ENCODE peak calls at places on chromosomes 6 and 20, in four cellular contexts. E is prostate gland, N is vagina, R is A549. Z is an unnamed sample. For H3K9me3, the result is how much of the 10 kb centered on the place peaks cover.

GRCh38 chr20:43404880-43405279 is 52.8 kb upstream of the SRSF6 start:
- DNase-seq in N (no peak), E (no peak), R (peak), Z (no peak)

GRCh38 chr20:49750611-49751396 is 37.1 kb upstream of the B4GALT5 start:
- DNase-seq in R (no peak), E (no peak), N (no peak), Z (no peak)

GRCh38 chr6:34696189-34696738 is 303 bp downstream of the ILRUN start:
- DNase-seq in N (no peak), E (no peak), R (no peak), Z (no peak)

GRCh38 chr20:25204550-25205276 is 9.2 kb downstream of the ENTPD6 start:
- DNase-seq in N (peak), R (no peak), E (no peak), Z (no peak)

GRCh38 chr6:126040826-126041225 is 54.5 kb downstream of the TRMT11 start:
- DNase-seq in R (peak), N (no peak), E (no peak), Z (no peak)

GRCh38 chr20:37615507-37616425 is 78.1 kb upstream of the CTNNBL1 start:
- DNase-seq in E (peak), N (no peak), R (peak), Z (no peak)

GRCh38 chr6:50962213-50962759 is 143.6 kb downstream of the TFAP2B start:
- DNase-seq in N (no peak), E (no peak), R (no peak), Z (no peak)

GRCh38 chr6:132161283-132161682 is 210.1 kb upstream of the CCN2 start:
- DNase-seq in R (peak), E (no peak), N (no peak), Z (no peak)

GRCh38 chr20:39910536-39910935 is 778.5 kb downstream of the MAFB start:
- DNase-seq in N (no peak), E (no peak), R (no peak), Z (peak)

GRCh38 chr20:60543598-60543997 is 585.4 kb downstream of the CDH26 start:
- DNase-seq in E (no peak), N (no peak), R (no peak), Z (no peak)

GRCh38 chr6:157524735-157525134 is 143.7 kb downstream of the ZDHHC14 start:
- DNase-seq in E (no peak), R (no peak), N (no peak), Z (no peak)

GRCh38 chr6:46651766-46652165 is 852 bp downstream of the CYP39A1 start:
- DNase-seq in R (no peak), N (no peak), E (no peak), Z (no peak)

GRCh38 chr6:52417675-52418111 is 2.4 kb upstream of the EFHC1 start:
- DNase-seq in N (no peak), E (no peak), R (peak), Z (no peak)

GRCh38 chr6:81241717-81242116 is 510.8 kb downstream of the TENT5A start:
- DNase-seq in R (peak), N (no peak), E (no peak), Z (no peak)

GRCh38 chr6:36963451-36964290 is 9.1 kb downstream of the PI16 start:
- DNase-seq in E (no peak), R (no peak), N (no peak), Z (no peak)

GRCh38 chr20:3672864-3673550 is 8.8 kb downstream of the ADAM33 start:
- DNase-seq in N (no peak), R (no peak), E (no peak), Z (no peak)

GRCh38 chr6:17601389-17601703 is 1.2 kb downstream of the FAM8A1 start:
- DNase-seq in N (no peak), R (no peak), E (no peak), Z (no peak)

GRCh38 chr6:166097914-166098522 is 69.6 kb downstream of the TBXT start:
- DNase-seq in E (peak), R (peak), N (no peak), Z (peak)

GRCh38 chr6:148414836-148415235 is 72.2 kb downstream of the SASH1 start:
- DNase-seq in R (no peak), N (no peak), E (no peak), Z (no peak)

GRCh38 chr6:17224056-17224455 is 57.1 kb upstream of the RBM24 start:
- DNase-seq in E (no peak), R (no peak), N (no peak), Z (no peak)

GRCh38 chr6:159968295-159969203 is at the start of gene IGF2R:
- DNase-seq in N (no peak), E (peak), R (peak), Z (peak)
- TF ChIP-seq CTCF in N (no peak), E (no peak), R (no peak), Z (no peak)

GRCh38 chr6:150312844-150313584 is 55.8 kb upstream of the IYD start:
- DNase-seq in R (no peak), E (no peak), N (no peak), Z (no peak)

GRCh38 chr6:150315626-150316025 is 53.2 kb upstream of the IYD start:
- DNase-seq in E (no peak), R (no peak), N (no peak), Z (no peak)

GRCh38 chr6:150314230-150315188 is 54.3 kb upstream of the IYD start:
- DNase-seq in N (no peak), R (no peak), E (no peak), Z (no peak)

GRCh38 chr6:150310539-150310938 is 58.3 kb upstream of the IYD start:
- DNase-seq in E (no peak), N (no peak), R (no peak), Z (no peak)

DNA sequence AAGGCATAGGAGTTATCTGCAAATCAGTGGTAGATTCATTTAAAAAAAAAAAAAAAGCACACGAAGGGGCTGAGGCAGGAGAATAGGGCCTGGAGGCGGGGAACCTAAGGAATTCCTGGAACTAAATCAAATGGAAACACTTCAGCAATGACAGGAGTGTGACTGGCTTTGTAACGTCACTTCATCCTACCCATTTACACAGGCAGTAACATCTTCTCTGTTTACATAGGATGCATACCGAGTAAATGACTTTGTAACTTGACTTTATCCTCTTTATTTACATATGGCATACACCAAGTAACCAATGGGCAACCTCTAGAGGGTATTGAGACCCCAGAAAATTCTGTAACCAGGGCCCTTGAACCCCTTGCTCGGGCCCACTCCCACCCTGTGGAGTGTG is 56.4 kb upstream of the IYD start:
- DNase-seq in E (no peak), R (no peak), N (no peak), Z (no peak)
- TF ChIP-seq POLR2A in E (no peak), R (no peak), N (no peak), Z (no peak)

DNA sequence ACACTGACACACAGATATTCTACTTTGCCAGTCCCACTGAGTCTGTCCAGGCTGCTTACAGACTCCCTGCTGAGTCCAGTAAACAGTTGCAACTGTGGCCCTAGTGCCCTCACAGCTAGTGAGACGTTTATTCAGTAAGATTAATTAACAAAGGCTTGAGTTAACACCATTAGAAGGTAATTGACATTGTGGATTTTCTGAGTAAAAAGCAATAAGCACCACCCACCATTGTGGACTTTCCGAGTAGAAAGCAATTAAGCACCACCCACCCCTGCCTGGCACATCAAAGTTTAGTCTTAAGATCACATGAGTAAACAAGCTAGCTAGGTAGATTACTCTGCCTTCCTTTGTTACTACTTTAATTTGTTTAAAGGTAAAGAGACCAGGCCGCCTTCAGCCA is 408.6 kb upstream of the IMPG1 start:
- DNase-seq in R (no peak), E (no peak), N (no peak), Z (no peak)
- H3K9me3 ChIP-seq in R (under half), E (under half), N (under half), Z (under half)

GRCh38 chr6:84461461-84461860 is 234.0 kb upstream of the CEP162 start:
- DNase-seq in R (no peak), N (no peak), E (no peak), Z (no peak)
- TF ChIP-seq CTCF in R (no peak), N (no peak), E (no peak), Z (no peak)

GRCh38 chr20:59042151-59042795 is at the start of gene PRELID3B:
- DNase-seq in R (peak), N (no peak), E (no peak), Z (peak)
- TF ChIP-seq POLR2A in R (peak), N (no peak), E (no peak), Z (peak)

GRCh38 chr6:155614606-155615005 is 159.0 kb upstream of the NOX3 start:
- DNase-seq in N (no peak), E (no peak), R (no peak), Z (no peak)
- H3K9me3 ChIP-seq in N (under half), E (under half), R (under half), Z (under half)

GRCh38 chr6:2852921-2853322 is 11.3 kb upstream of the SERPINB1 start:
- DNase-seq in R (no peak), E (no peak), N (no peak), Z (no peak)

GRCh38 chr6:2853766-2854393 is 12.2 kb upstream of the SERPINB1 start:
- DNase-seq in N (no peak), R (peak), E (peak), Z (no peak)

GRCh38 chr6:2852514-2852855 is 10.8 kb upstream of the SERPINB1 start:
- DNase-seq in E (no peak), R (no peak), N (no peak), Z (no peak)

GRCh38 chr6:2855061-2855519 is 13.4 kb upstream of the SERPINB1 start:
- DNase-seq in E (no peak), R (no peak), N (no peak), Z (no peak)

GRCh38 chr6:2854394-2854982 is 12.8 kb upstream of the SERPINB1 start:
- DNase-seq in R (no peak), E (no peak), N (no peak), Z (no peak)
- TF ChIP-seq CTCF in R (no peak), E (no peak), N (no peak), Z (no peak)

GRCh38 chr20:59005523-59006166 is 1.4 kb downstream of the CTSZ start:
- DNase-seq in N (no peak), E (no peak), R (no peak), Z (peak)

GRCh38 chr20:59006864-59007757 is at the start of gene CTSZ:
- DNase-seq in E (no peak), N (no peak), R (peak), Z (peak)

GRCh38 chr20:59006167-59006863 is 739 bp downstream of the CTSZ start:
- DNase-seq in E (no peak), R (no peak), N (no peak), Z (peak)

GRCh38 chr20:59008715-59009336 is 1.8 kb upstream of the CTSZ start:
- DNase-seq in R (no peak), N (peak), E (no peak), Z (peak)

DNA sequence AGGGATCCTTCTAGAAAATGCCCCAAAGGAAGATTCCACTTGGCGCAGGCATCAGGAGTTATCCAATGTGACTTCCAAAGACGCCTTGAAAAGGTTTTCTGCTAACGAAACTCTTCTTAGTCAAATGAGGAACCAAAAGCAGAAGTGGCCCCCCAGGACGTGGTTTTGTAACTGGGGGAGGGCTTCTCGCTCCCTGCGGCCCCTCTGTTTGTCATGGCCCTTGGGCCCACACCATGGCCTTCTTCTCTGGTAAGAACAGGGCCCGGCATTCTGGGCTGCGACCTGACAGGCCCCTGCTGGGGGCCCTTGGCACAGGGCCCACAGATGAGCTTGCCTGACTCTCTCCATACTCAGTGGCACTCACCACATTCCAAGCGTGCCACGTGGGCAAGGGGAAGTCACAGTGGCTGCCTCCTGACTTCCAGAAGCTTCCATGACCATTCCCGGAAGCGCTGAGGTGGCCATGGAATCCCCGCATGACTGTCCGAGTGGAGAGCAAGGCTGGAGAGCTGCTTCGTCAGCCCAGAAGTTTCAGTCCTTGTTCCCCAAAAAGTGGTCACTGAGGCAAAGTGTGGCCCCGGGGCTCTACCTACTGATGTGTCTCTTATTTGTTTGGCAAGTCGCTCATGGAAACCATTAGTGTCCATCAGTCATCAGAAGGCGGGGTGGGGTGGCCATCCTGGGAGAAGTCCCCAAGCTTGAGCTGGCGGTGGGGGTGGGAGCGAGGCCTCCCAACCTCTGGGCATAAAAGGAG is 881 bp upstream of the CTSZ start:
- DNase-seq in E (no peak), N (no peak), R (no peak), Z (peak)
- TF ChIP-seq POLR2A in E (no peak), N (no peak), R (no peak), Z (no peak)

GRCh38 chr6:41914343-41914742 is 6.6 kb downstream of the MED20 start:
- DNase-seq in N (no peak), R (no peak), E (no peak), Z (no peak)

GRCh38 chr6:41917528-41917927 is 3.4 kb downstream of the MED20 start:
- DNase-seq in E (no peak), N (no peak), R (peak), Z (no peak)

GRCh38 chr6:41909727-41910126 is 11.2 kb downstream of the MED20 start:
- DNase-seq in R (no peak), E (no peak), N (no peak), Z (no peak)

DNA sequence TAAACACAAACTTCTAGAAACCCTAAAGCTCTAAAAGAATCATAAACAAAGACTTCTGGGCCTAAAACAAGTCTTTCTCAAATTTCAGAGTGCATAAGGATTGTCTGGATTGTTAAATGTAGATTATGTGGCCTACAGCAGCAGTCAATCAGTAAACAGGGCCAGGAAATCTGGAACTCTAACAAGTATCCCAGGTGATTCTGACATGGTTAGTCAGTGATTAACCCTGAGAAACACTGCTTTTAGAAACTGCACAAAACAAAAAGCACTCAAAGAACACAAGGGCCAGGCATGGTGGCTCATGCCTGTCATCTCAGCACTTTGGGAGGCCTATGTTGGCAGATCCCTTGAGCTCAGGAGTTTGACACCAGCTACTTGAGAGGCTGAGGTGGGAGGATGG is 6.1 kb downstream of the MED20 start:
- DNase-seq in E (no peak), N (no peak), R (no peak), Z (no peak)
- H3K9me3 ChIP-seq in E (under half), N (under half), R (under half), Z (under half)

GRCh38 chr6:68778356-68779020 is 143.4 kb downstream of the ADGRB3 start:
- DNase-seq in R (peak), N (no peak), E (no peak), Z (no peak)
- TF ChIP-seq CTCF in R (peak), N (no peak), E (no peak), Z (peak)